ENCODE peak calls at places on chromosomes 16 and 17, in five cellular contexts. Z is stomach; W is CD8-positive, alpha-beta memory T cell; T is upper lobe of right lung; O is psoas muscle. D is an unnamed sample. For H3K9me3, the result is how much of the 10 kb centered on the place peaks cover.

GRCh38 chr17:15892679-15893332 is 52.1 kb upstream of the ADORA2B start:
- DNase-seq in Z (no peak), W (no peak), T (no peak), O (no peak), D (no peak)

GRCh38 chr16:85564277-85565051 is 48.7 kb upstream of the GSE1 start:
- DNase-seq in Z (no peak), W (peak), T (peak), O (peak), D (no peak)

GRCh38 chr17:44775136-44775837 is 16.5 kb downstream of the ADAM11 start:
- DNase-seq in Z (peak), W (peak), T (no peak), O (peak), D (peak)

GRCh38 chr17:49913226-49914095 is 55.5 kb upstream of the DLX4 start:
- DNase-seq in Z (no peak), W (no peak), T (no peak), O (no peak), D (peak)

GRCh38 chr16:8762254-8762653 is 35.2 kb downstream of the TMEM186 start:
- DNase-seq in Z (no peak), W (no peak), T (no peak), O (no peak), D (no peak)

GRCh38 chr16:67663151-67663876 is 2.6 kb downstream of the PARD6A start:
- DNase-seq in Z (no peak), W (no peak), T (no peak), O (no peak), D (no peak)

GRCh38 chr17:58669853-58670252 is 22.0 kb downstream of the TEX14 start:
- DNase-seq in Z (no peak), W (no peak), T (no peak), O (no peak), D (no peak)

GRCh38 chr16:2585651-2586081 is 47.8 kb downstream of the PDPK1 start:
- DNase-seq in Z (no peak), W (no peak), T (peak), O (no peak), D (no peak)

GRCh38 chr16:1159325-1159972 is 6.5 kb downstream of the CACNA1H start:
- DNase-seq in Z (no peak), W (no peak), T (no peak), O (no peak), D (no peak)

GRCh38 chr17:30333503-30334240 is at the start of gene TMIGD1:
- DNase-seq in Z (no peak), W (no peak), T (no peak), O (no peak), D (no peak)

GRCh38 chr17:28272166-28272565 is 46.8 kb upstream of the TMEM97 start:
- DNase-seq in Z (no peak), W (no peak), T (no peak), O (no peak), D (peak)

GRCh38 chr16:25563700-25564099 is 128.1 kb upstream of the HS3ST4 start:
- DNase-seq in Z (no peak), W (no peak), T (no peak), O (no peak), D (no peak)

GRCh38 chr16:14658063-14658462 is 25.3 kb downstream of the BFAR start:
- DNase-seq in Z (no peak), W (no peak), T (no peak), O (no peak), D (no peak)

GRCh38 chr17:77107506-77108433 is 33.0 kb upstream of the SEC14L1 start:
- DNase-seq in Z (no peak), W (peak), T (no peak), O (no peak), D (peak)

GRCh38 chr17:41666336-41666680 is 22.4 kb upstream of the EIF1 start:
- DNase-seq in Z (no peak), W (peak), T (peak), O (peak), D (no peak)

GRCh38 chr17:15462962-15463361 is 4.5 kb downstream of the CDRT4 start:
- DNase-seq in Z (no peak), W (no peak), T (no peak), O (peak), D (peak)

GRCh38 chr16:29925173-29925804 is 737 bp downstream of the KCTD13 start:
- DNase-seq in Z (no peak), W (no peak), T (peak), O (no peak), D (no peak)

GRCh38 chr17:965311-965989 is 14.1 kb downstream of the NXN start:
- DNase-seq in Z (no peak), W (no peak), T (no peak), O (no peak), D (no peak)

GRCh38 chr17:20105539-20106291 is 96.6 kb downstream of the SPECC1 start:
- DNase-seq in Z (no peak), W (no peak), T (no peak), O (no peak), D (no peak)

GRCh38 chr16:50459681-50460080 is 88.5 kb upstream of the NKD1 start:
- DNase-seq in Z (no peak), W (no peak), T (peak), O (no peak), D (no peak)

GRCh38 chr16:3754304-3754703 is 37.0 kb upstream of the TRAP1 start:
- DNase-seq in Z (no peak), W (no peak), T (no peak), O (no peak), D (no peak)

GRCh38 chr16:555528-556478 is 4.4 kb upstream of the PRR35 start:
- DNase-seq in Z (no peak), W (no peak), T (no peak), O (no peak), D (no peak)

GRCh38 chr16:46743232-46743719 is 4.9 kb downstream of the MYLK3 start:
- DNase-seq in Z (no peak), W (no peak), T (peak), O (no peak), D (no peak)

GRCh38 chr17:71188811-71189492 is 931.9 kb upstream of the SOX9 start:
- DNase-seq in Z (no peak), W (no peak), T (no peak), O (no peak), D (peak)

GRCh38 chr16:81626181-81626674 is 152.9 kb upstream of the PLCG2 start:
- DNase-seq in Z (no peak), W (no peak), T (no peak), O (no peak), D (no peak)

GRCh38 chr16:24166684-24167083 is 89.5 kb upstream of the CACNG3 start:
- DNase-seq in Z (no peak), W (no peak), T (no peak), O (no peak), D (no peak)

GRCh38 chr17:57519199-57519598 is 225.9 kb downstream of the CCDC182 start:
- DNase-seq in Z (no peak), W (no peak), T (no peak), O (no peak), D (peak)

GRCh38 chr16:2717360-2718263 is 2.4 kb downstream of the PRSS27 start:
- DNase-seq in Z (no peak), W (no peak), T (no peak), O (no peak), D (no peak)

GRCh38 chr16:59540621-59541020 is 806.5 kb upstream of the GOT2 start:
- DNase-seq in Z (no peak), W (no peak), T (no peak), O (no peak), D (no peak)

GRCh38 chr17:32265192-32265895 is at the start of gene RHBDL3:
- DNase-seq in Z (peak), W (peak), T (no peak), O (peak), D (peak)

GRCh38 chr16:51508813-51509212 is 357.7 kb upstream of the SALL1 start:
- DNase-seq in Z (no peak), W (no peak), T (no peak), O (no peak), D (no peak)

GRCh38 chr17:49589556-49589885 is 13.8 kb downstream of the NXPH3 start:
- DNase-seq in Z (no peak), W (no peak), T (no peak), O (no peak), D (no peak)

GRCh38 chr16:84755004-84755672 is 55.3 kb downstream of the USP10 start:
- DNase-seq in Z (no peak), W (no peak), T (no peak), O (no peak), D (no peak)

GRCh38 chr16:10242076-10242475 is 59.8 kb upstream of the GRIN2A start:
- DNase-seq in Z (no peak), W (no peak), T (no peak), O (no peak), D (no peak)

GRCh38 chr16:85067024-85067423 is 39.4 kb downstream of the KIAA0513 start:
- DNase-seq in Z (no peak), W (no peak), T (no peak), O (no peak), D (no peak)

GRCh38 chr16:12171206-12171605 is 194.7 kb downstream of the SNX29 start:
- DNase-seq in Z (no peak), W (no peak), T (no peak), O (no peak), D (no peak)

GRCh38 chr17:49290690-49291326 is 60.2 kb upstream of the PHOSPHO1 start:
- DNase-seq in Z (no peak), W (no peak), T (no peak), O (no peak), D (no peak)

GRCh38 chr16:70789231-70789926 is 11.6 kb downstream of the VAC14 start:
- DNase-seq in Z (peak), W (no peak), T (no peak), O (peak), D (peak)

GRCh38 chr17:52143536-52143935 is 15.0 kb downstream of the CA10 start:
- DNase-seq in Z (no peak), W (no peak), T (no peak), O (no peak), D (no peak)

GRCh38 chr17:48056246-48056745 is 8.1 kb downstream of the NFE2L1 start:
- DNase-seq in Z (no peak), W (no peak), T (no peak), O (no peak), D (no peak)
- H3K4me3 ChIP-seq in Z (no peak), W (no peak), T (no peak), O (peak), D (no peak)

DNA sequence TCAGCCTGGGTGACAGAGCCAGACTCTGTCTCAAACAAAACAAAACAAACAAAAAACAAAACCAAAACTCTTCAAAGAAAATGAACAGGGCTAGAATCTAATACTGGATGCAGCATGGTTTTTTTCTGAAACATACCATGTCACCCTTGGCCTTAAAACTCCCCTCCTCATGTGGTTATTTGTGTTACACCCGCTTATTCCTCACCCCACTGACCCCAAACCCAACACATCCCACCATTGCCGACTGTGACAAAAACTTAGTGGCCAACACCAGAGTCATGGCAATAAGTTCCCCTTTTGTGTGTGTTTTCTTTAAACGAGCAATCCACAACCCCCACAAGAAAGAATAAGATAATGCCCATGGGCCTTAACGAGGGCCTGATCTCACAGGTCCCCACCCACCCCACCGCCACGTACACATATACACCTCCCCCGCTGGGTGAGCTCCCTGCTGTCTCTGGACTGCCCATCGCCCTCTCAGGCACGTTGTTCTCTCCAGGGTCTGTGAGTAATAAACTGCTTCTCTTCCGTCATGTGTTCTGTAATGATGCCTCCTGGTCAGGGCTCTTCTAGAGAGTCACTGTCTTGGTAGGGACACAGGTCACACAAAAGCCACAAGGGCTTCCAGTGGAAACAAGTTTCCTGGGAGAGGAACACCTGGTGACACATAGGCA is 16.8 kb upstream of the ENGASE start:
- DNase-seq in Z (no peak), W (no peak), T (peak), O (no peak), D (no peak)
- H3K9me3 ChIP-seq in Z (under half), W (under half), T (under half), O (under half), D (under half)

GRCh38 chr17:63942309-63942985 is 10.3 kb upstream of the CD79B start:
- DNase-seq in Z (no peak), W (no peak), T (no peak), O (no peak), D (no peak)
- H3K4me3 ChIP-seq in Z (no peak), W (no peak), T (no peak), O (no peak), D (no peak)

GRCh38 chr17:22268214-22268911 is 576.0 kb downstream of the KCNJ18 start:
- DNase-seq in Z (peak), W (no peak), T (peak), O (no peak), D (peak)
- H3K9me3 ChIP-seq in Z (under half), W (under half), T (under half), O (under half), D (under half)

GRCh38 chr16:19163215-19163614 is 4.8 kb upstream of the SYT17 start:
- DNase-seq in Z (no peak), W (no peak), T (no peak), O (no peak), D (no peak)
- H3K4me3 ChIP-seq in Z (no peak), W (no peak), T (no peak), O (no peak), D (no peak)

GRCh38 chr17:22409160-22409751 is 716.9 kb downstream of the KCNJ18 start:
- DNase-seq in Z (no peak), W (no peak), T (no peak), O (no peak), D (no peak)
- H3K9me3 ChIP-seq in Z (under half), W (under half), T (under half), O (under half), D (under half)

GRCh38 chr16:87964049-87964448 is 12.8 kb downstream of the BANP start:
- DNase-seq in Z (no peak), W (no peak), T (no peak), O (no peak), D (no peak)

GRCh38 chr16:87965417-87965816 is 14.2 kb downstream of the BANP start:
- DNase-seq in Z (no peak), W (no peak), T (no peak), O (no peak), D (no peak)

GRCh38 chr16:87968541-87968940 is 17.3 kb downstream of the BANP start:
- DNase-seq in Z (no peak), W (no peak), T (no peak), O (no peak), D (no peak)

GRCh38 chr16:87966685-87967185 is 15.5 kb downstream of the BANP start:
- DNase-seq in Z (peak), W (no peak), T (no peak), O (no peak), D (peak)

GRCh38 chr16:87965973-87966667 is 14.9 kb downstream of the BANP start:
- DNase-seq in Z (no peak), W (no peak), T (no peak), O (no peak), D (peak)
- H3K4me3 ChIP-seq in Z (no peak), W (no peak), T (no peak), O (no peak), D (no peak)

GRCh38 chr16:35410438-35410837 is 1951.0 kb downstream of the TP53TG3F start:
- DNase-seq in Z (no peak), W (no peak), T (no peak), O (no peak), D (no peak)

GRCh38 chr16:35411156-35411555 is 1951.7 kb downstream of the TP53TG3F start:
- DNase-seq in Z (no peak), W (no peak), T (no peak), O (no peak), D (no peak)

GRCh38 chr16:35409503-35409902 is 1950.1 kb downstream of the TP53TG3F start:
- DNase-seq in Z (no peak), W (no peak), T (no peak), O (no peak), D (no peak)

GRCh38 chr16:35414563-35414962 is 1955.2 kb downstream of the TP53TG3F start:
- DNase-seq in Z (no peak), W (no peak), T (peak), O (no peak), D (no peak)

DNA sequence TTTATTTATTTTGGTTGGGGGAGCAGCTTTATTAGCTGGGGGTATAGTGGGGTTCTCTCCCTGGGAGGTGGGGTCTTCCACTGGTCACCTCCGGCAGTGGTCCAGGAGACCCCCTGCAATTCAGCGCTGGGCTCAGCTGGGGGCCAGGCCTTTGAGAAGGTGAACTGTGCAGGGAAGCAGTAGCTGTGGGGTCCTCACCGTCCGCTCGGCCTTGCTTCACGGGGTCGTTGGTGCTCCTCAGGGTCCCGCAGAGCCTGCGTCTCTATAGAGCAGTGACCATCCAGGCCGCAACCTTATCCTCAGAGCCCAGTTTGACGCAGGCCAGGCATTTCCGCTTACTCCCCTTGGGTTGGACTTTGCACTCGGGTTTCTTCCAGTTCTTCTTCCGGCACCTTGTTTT is 1954.7 kb downstream of the TP53TG3F start:
- DNase-seq in Z (no peak), W (no peak), T (no peak), O (no peak), D (no peak)
- H3K9me3 ChIP-seq in Z (under half), W (under half), T (under half), O (under half), D (under half)

GRCh38 chr17:7235693-7236665 is 1.7 kb upstream of the DVL2 start:
- DNase-seq in Z (no peak), W (no peak), T (no peak), O (peak), D (no peak)
- H3K4me3 ChIP-seq in Z (no peak), W (no peak), T (no peak), O (peak), D (no peak)